ENCODE peak calls at places on chromosomes 3 and 15, in nine cellular contexts. One of them, this sample, is unnamed.

GRCh38 chr15:62047278-62047847 is 12.9 kb downstream of the VPS13C start:
- DNase-seq in HL-60: no peak
- DNase-seq in SHP77: no peak
- DNase-seq in iPS-NIHi11: no peak
- DNase-seq in M059J: no peak
- DNase-seq in body of pancreas: no peak
- DNase-seq in HEK293T: no peak
- DNase-seq in small intestine: no peak
- DNase-seq in stimulated activated naive CD8-positive, alpha-beta T cell treated with anti-CD3 and anti-CD28 coated beads, Interleukin-15, Interleukin-2, amounts not matched to agents 100 U/mL and 50 U/mL, for 24 hours: no peak
- DNase-seq in this sample: no peak

GRCh38 chr15:67745059-67745993 is 80.0 kb upstream of the SKOR1 start:
- DNase-seq in HL-60: no peak
- DNase-seq in small intestine: no peak
- DNase-seq in stimulated activated naive CD8-positive, alpha-beta T cell treated with anti-CD3 and anti-CD28 coated beads, Interleukin-15, Interleukin-2, amounts not matched to agents 100 U/mL and 50 U/mL, for 24 hours: no peak
- DNase-seq in SHP77: no peak
- DNase-seq in M059J: no peak
- DNase-seq in body of pancreas: no peak
- DNase-seq in HEK293T: no peak
- DNase-seq in iPS-NIHi11: no peak
- DNase-seq in this sample: peak

GRCh38 chr3:23959147-23959900 is 14.2 kb downstream of the NR1D2 start:
- DNase-seq in SHP77: no peak
- DNase-seq in HEK293T: no peak
- DNase-seq in M059J: peak
- DNase-seq in iPS-NIHi11: no peak
- DNase-seq in small intestine: peak
- DNase-seq in HL-60: no peak
- DNase-seq in body of pancreas: no peak
- DNase-seq in stimulated activated naive CD8-positive, alpha-beta T cell treated with anti-CD3 and anti-CD28 coated beads, Interleukin-15, Interleukin-2, amounts not matched to agents 100 U/mL and 50 U/mL, for 24 hours: peak
- DNase-seq in this sample: no peak

GRCh38 chr3:127457094-127457475 is 133.4 kb downstream of the TPRA1 start:
- DNase-seq in HL-60: no peak
- DNase-seq in HEK293T: no peak
- DNase-seq in small intestine: no peak
- DNase-seq in stimulated activated naive CD8-positive, alpha-beta T cell treated with anti-CD3 and anti-CD28 coated beads, Interleukin-15, Interleukin-2, amounts not matched to agents 100 U/mL and 50 U/mL, for 24 hours: peak
- DNase-seq in body of pancreas: peak
- DNase-seq in iPS-NIHi11: peak
- DNase-seq in M059J: peak
- DNase-seq in SHP77: peak
- DNase-seq in this sample: no peak

GRCh38 chr15:45377630-45378148 is 655 bp downstream of the GATM start:
- DNase-seq in M059J: no peak
- DNase-seq in body of pancreas: peak
- DNase-seq in small intestine: no peak
- DNase-seq in stimulated activated naive CD8-positive, alpha-beta T cell treated with anti-CD3 and anti-CD28 coated beads, Interleukin-15, Interleukin-2, amounts not matched to agents 100 U/mL and 50 U/mL, for 24 hours: no peak
- DNase-seq in iPS-NIHi11: peak
- DNase-seq in HEK293T: no peak
- DNase-seq in SHP77: no peak
- DNase-seq in HL-60: no peak
- DNase-seq in this sample: no peak

GRCh38 chr3:8843347-8843746 is 73.9 kb upstream of the OXTR start:
- DNase-seq in stimulated activated naive CD8-positive, alpha-beta T cell treated with anti-CD3 and anti-CD28 coated beads, Interleukin-15, Interleukin-2, amounts not matched to agents 100 U/mL and 50 U/mL, for 24 hours: no peak
- DNase-seq in M059J: no peak
- DNase-seq in HEK293T: no peak
- DNase-seq in SHP77: no peak
- DNase-seq in small intestine: no peak
- DNase-seq in iPS-NIHi11: no peak
- DNase-seq in HL-60: no peak
- DNase-seq in body of pancreas: no peak
- DNase-seq in this sample: no peak

GRCh38 chr3:45564172-45564571 is 30.4 kb upstream of the LIMD1 start:
- DNase-seq in body of pancreas: no peak
- DNase-seq in HEK293T: no peak
- DNase-seq in SHP77: no peak
- DNase-seq in small intestine: no peak
- DNase-seq in iPS-NIHi11: no peak
- DNase-seq in M059J: no peak
- DNase-seq in HL-60: no peak
- DNase-seq in stimulated activated naive CD8-positive, alpha-beta T cell treated with anti-CD3 and anti-CD28 coated beads, Interleukin-15, Interleukin-2, amounts not matched to agents 100 U/mL and 50 U/mL, for 24 hours: no peak
- DNase-seq in this sample: no peak

GRCh38 chr15:99729920-99730319 is 3.3 kb downstream of the LYSMD4 start:
- DNase-seq in HEK293T: peak
- DNase-seq in stimulated activated naive CD8-positive, alpha-beta T cell treated with anti-CD3 and anti-CD28 coated beads, Interleukin-15, Interleukin-2, amounts not matched to agents 100 U/mL and 50 U/mL, for 24 hours: peak
- DNase-seq in small intestine: no peak
- DNase-seq in body of pancreas: no peak
- DNase-seq in SHP77: no peak
- DNase-seq in iPS-NIHi11: peak
- DNase-seq in HL-60: peak
- DNase-seq in M059J: peak
- DNase-seq in this sample: no peak

GRCh38 chr3:172203522-172204258 is 164.3 kb downstream of the FNDC3B start:
- DNase-seq in HL-60: no peak
- DNase-seq in stimulated activated naive CD8-positive, alpha-beta T cell treated with anti-CD3 and anti-CD28 coated beads, Interleukin-15, Interleukin-2, amounts not matched to agents 100 U/mL and 50 U/mL, for 24 hours: no peak
- DNase-seq in body of pancreas: peak
- DNase-seq in small intestine: peak
- DNase-seq in SHP77: peak
- DNase-seq in HEK293T: no peak
- DNase-seq in iPS-NIHi11: no peak
- DNase-seq in M059J: no peak
- DNase-seq in this sample: no peak

GRCh38 chr15:34514251-34514760 is 69.1 kb downstream of the GOLGA8B start:
- DNase-seq in HL-60: peak
- DNase-seq in SHP77: no peak
- DNase-seq in iPS-NIHi11: peak
- DNase-seq in small intestine: peak
- DNase-seq in body of pancreas: peak
- DNase-seq in M059J: peak
- DNase-seq in stimulated activated naive CD8-positive, alpha-beta T cell treated with anti-CD3 and anti-CD28 coated beads, Interleukin-15, Interleukin-2, amounts not matched to agents 100 U/mL and 50 U/mL, for 24 hours: peak
- DNase-seq in HEK293T: peak
- DNase-seq in this sample: no peak

GRCh38 chr3:110199588-110199943 is 862.2 kb upstream of the DPPA4 start:
- DNase-seq in iPS-NIHi11: no peak
- DNase-seq in M059J: no peak
- DNase-seq in small intestine: no peak
- DNase-seq in stimulated activated naive CD8-positive, alpha-beta T cell treated with anti-CD3 and anti-CD28 coated beads, Interleukin-15, Interleukin-2, amounts not matched to agents 100 U/mL and 50 U/mL, for 24 hours: no peak
- DNase-seq in SHP77: no peak
- DNase-seq in HL-60: no peak
- DNase-seq in body of pancreas: peak
- DNase-seq in HEK293T: no peak
- DNase-seq in this sample: no peak

GRCh38 chr3:52379610-52380009 is 63.5 kb downstream of the DNAH1 start:
- DNase-seq in M059J: no peak
- DNase-seq in small intestine: no peak
- DNase-seq in iPS-NIHi11: no peak
- DNase-seq in body of pancreas: no peak
- DNase-seq in stimulated activated naive CD8-positive, alpha-beta T cell treated with anti-CD3 and anti-CD28 coated beads, Interleukin-15, Interleukin-2, amounts not matched to agents 100 U/mL and 50 U/mL, for 24 hours: no peak
- DNase-seq in HL-60: no peak
- DNase-seq in HEK293T: no peak
- DNase-seq in SHP77: no peak
- DNase-seq in this sample: no peak

GRCh38 chr15:91874992-91875651 is 21.6 kb downstream of the SLCO3A1 start:
- DNase-seq in HL-60: no peak
- DNase-seq in HEK293T: no peak
- DNase-seq in stimulated activated naive CD8-positive, alpha-beta T cell treated with anti-CD3 and anti-CD28 coated beads, Interleukin-15, Interleukin-2, amounts not matched to agents 100 U/mL and 50 U/mL, for 24 hours: no peak
- DNase-seq in SHP77: no peak
- DNase-seq in body of pancreas: no peak
- DNase-seq in M059J: no peak
- DNase-seq in iPS-NIHi11: no peak
- DNase-seq in small intestine: peak
- DNase-seq in this sample: no peak

GRCh38 chr15:100707229-100707628 is 104.8 kb downstream of the ASB7 start:
- DNase-seq in HL-60: no peak
- DNase-seq in stimulated activated naive CD8-positive, alpha-beta T cell treated with anti-CD3 and anti-CD28 coated beads, Interleukin-15, Interleukin-2, amounts not matched to agents 100 U/mL and 50 U/mL, for 24 hours: no peak
- DNase-seq in M059J: no peak
- DNase-seq in body of pancreas: peak
- DNase-seq in SHP77: no peak
- DNase-seq in HEK293T: no peak
- DNase-seq in small intestine: no peak
- DNase-seq in iPS-NIHi11: no peak
- DNase-seq in this sample: no peak

GRCh38 chr3:196501316-196502064 is 2.1 kb downstream of the RNF168 start:
- DNase-seq in body of pancreas: no peak
- DNase-seq in iPS-NIHi11: no peak
- DNase-seq in HL-60: no peak
- DNase-seq in SHP77: no peak
- DNase-seq in stimulated activated naive CD8-positive, alpha-beta T cell treated with anti-CD3 and anti-CD28 coated beads, Interleukin-15, Interleukin-2, amounts not matched to agents 100 U/mL and 50 U/mL, for 24 hours: peak
- DNase-seq in small intestine: peak
- DNase-seq in M059J: peak
- DNase-seq in HEK293T: no peak
- DNase-seq in this sample: peak

GRCh38 chr3:79424811-79425210 is 343.0 kb downstream of the ROBO1 start:
- DNase-seq in M059J: no peak
- DNase-seq in small intestine: no peak
- DNase-seq in body of pancreas: no peak
- DNase-seq in SHP77: no peak
- DNase-seq in HEK293T: no peak
- DNase-seq in HL-60: no peak
- DNase-seq in iPS-NIHi11: no peak
- DNase-seq in stimulated activated naive CD8-positive, alpha-beta T cell treated with anti-CD3 and anti-CD28 coated beads, Interleukin-15, Interleukin-2, amounts not matched to agents 100 U/mL and 50 U/mL, for 24 hours: no peak
- DNase-seq in this sample: no peak

GRCh38 chr15:33148129-33148850 is 46.2 kb downstream of the FMN1 start:
- DNase-seq in HL-60: no peak
- DNase-seq in HEK293T: no peak
- DNase-seq in body of pancreas: no peak
- DNase-seq in SHP77: no peak
- DNase-seq in iPS-NIHi11: no peak
- DNase-seq in M059J: no peak
- DNase-seq in stimulated activated naive CD8-positive, alpha-beta T cell treated with anti-CD3 and anti-CD28 coated beads, Interleukin-15, Interleukin-2, amounts not matched to agents 100 U/mL and 50 U/mL, for 24 hours: peak
- DNase-seq in small intestine: no peak
- DNase-seq in this sample: no peak

GRCh38 chr3:89212614-89213013 is 105.2 kb downstream of the EPHA3 start:
- DNase-seq in HL-60: no peak
- DNase-seq in small intestine: no peak
- DNase-seq in HEK293T: no peak
- DNase-seq in M059J: no peak
- DNase-seq in stimulated activated naive CD8-positive, alpha-beta T cell treated with anti-CD3 and anti-CD28 coated beads, Interleukin-15, Interleukin-2, amounts not matched to agents 100 U/mL and 50 U/mL, for 24 hours: no peak
- DNase-seq in iPS-NIHi11: no peak
- DNase-seq in SHP77: no peak
- DNase-seq in body of pancreas: no peak
- DNase-seq in this sample: no peak

GRCh38 chr3:8657804-8658311 is 13.3 kb upstream of the SSUH2 start:
- DNase-seq in HL-60: no peak
- DNase-seq in iPS-NIHi11: no peak
- DNase-seq in HEK293T: no peak
- DNase-seq in body of pancreas: no peak
- DNase-seq in stimulated activated naive CD8-positive, alpha-beta T cell treated with anti-CD3 and anti-CD28 coated beads, Interleukin-15, Interleukin-2, amounts not matched to agents 100 U/mL and 50 U/mL, for 24 hours: no peak
- DNase-seq in SHP77: peak
- DNase-seq in small intestine: no peak
- DNase-seq in M059J: peak
- DNase-seq in this sample: no peak

GRCh38 chr3:126354776-126355175 is 2.4 kb downstream of the KLF15 start:
- DNase-seq in small intestine: no peak
- DNase-seq in HEK293T: no peak
- DNase-seq in stimulated activated naive CD8-positive, alpha-beta T cell treated with anti-CD3 and anti-CD28 coated beads, Interleukin-15, Interleukin-2, amounts not matched to agents 100 U/mL and 50 U/mL, for 24 hours: no peak
- DNase-seq in SHP77: no peak
- DNase-seq in M059J: no peak
- DNase-seq in iPS-NIHi11: no peak
- DNase-seq in HL-60: no peak
- DNase-seq in body of pancreas: peak
- DNase-seq in this sample: no peak

GRCh38 chr3:38843898-38844297 is 27.9 kb upstream of the SCN10A start:
- DNase-seq in SHP77: peak
- DNase-seq in stimulated activated naive CD8-positive, alpha-beta T cell treated with anti-CD3 and anti-CD28 coated beads, Interleukin-15, Interleukin-2, amounts not matched to agents 100 U/mL and 50 U/mL, for 24 hours: no peak
- DNase-seq in HEK293T: peak
- DNase-seq in body of pancreas: no peak
- DNase-seq in M059J: peak
- DNase-seq in iPS-NIHi11: no peak
- DNase-seq in small intestine: no peak
- DNase-seq in HL-60: no peak
- DNase-seq in this sample: peak

GRCh38 chr3:14480207-14481017 is 59.7 kb downstream of the GRIP2 start:
- DNase-seq in stimulated activated naive CD8-positive, alpha-beta T cell treated with anti-CD3 and anti-CD28 coated beads, Interleukin-15, Interleukin-2, amounts not matched to agents 100 U/mL and 50 U/mL, for 24 hours: no peak
- DNase-seq in M059J: peak
- DNase-seq in body of pancreas: no peak
- DNase-seq in HL-60: no peak
- DNase-seq in iPS-NIHi11: no peak
- DNase-seq in SHP77: no peak
- DNase-seq in small intestine: peak
- DNase-seq in HEK293T: no peak
- DNase-seq in this sample: no peak

GRCh38 chr15:76209948-76210347 is 101.3 kb downstream of the ETFA start:
- DNase-seq in body of pancreas: no peak
- DNase-seq in HL-60: no peak
- DNase-seq in HEK293T: no peak
- DNase-seq in small intestine: no peak
- DNase-seq in iPS-NIHi11: no peak
- DNase-seq in M059J: no peak
- DNase-seq in SHP77: no peak
- DNase-seq in stimulated activated naive CD8-positive, alpha-beta T cell treated with anti-CD3 and anti-CD28 coated beads, Interleukin-15, Interleukin-2, amounts not matched to agents 100 U/mL and 50 U/mL, for 24 hours: no peak
- DNase-seq in this sample: no peak

GRCh38 chr15:55394694-55395093 is 13.5 kb downstream of the CCPG1 start:
- DNase-seq in body of pancreas: no peak
- DNase-seq in iPS-NIHi11: no peak
- DNase-seq in small intestine: no peak
- DNase-seq in SHP77: no peak
- DNase-seq in M059J: no peak
- DNase-seq in HL-60: peak
- DNase-seq in HEK293T: no peak
- DNase-seq in stimulated activated naive CD8-positive, alpha-beta T cell treated with anti-CD3 and anti-CD28 coated beads, Interleukin-15, Interleukin-2, amounts not matched to agents 100 U/mL and 50 U/mL, for 24 hours: no peak
- DNase-seq in this sample: peak

This sample was measured in AML-193.